ENCODE peak calls at places on chromosome 9, in ten cellular contexts. M is psoas muscle; Y is stomach; P is astrocyte of the spinal cord; W is NCI-H1092 treated with DMSO at 0.1 percent for 48 hours; V is stimulated activated CD8-positive, alpha-beta memory T cell treated with anti-CD3 and anti-CD28 coated beads, Interleukin-12 subunit alpha, Interleukin-12 subunit beta, amount 100 ng/mL, for 1 hour; R is HCT116; H is fibroblast of lung; E is sigmoid colon; Q is left lung. K is an unnamed sample.

GRCh38 chr9:121640486-121641227 is 10.8 kb upstream of the DAB2IP start:
- DNase-seq in M (no peak), Y (no peak), P (no peak), W (no peak), V (no peak), R (no peak), H (no peak), E (no peak), Q (no peak), K (no peak)

GRCh38 chr9:93302586-93303257 is 118.8 kb downstream of the WNK2 start:
- DNase-seq in M (peak; percentile 47), Y (peak; percentile 75), P (peak; percentile 30), W (peak; percentile 52), V (peak; percentile 14), R (peak; percentile 42), H (peak; percentile 42), E (peak; percentile 68), Q (peak; percentile 64), K (peak; percentile 64)

GRCh38 chr9:126939821-126940221 is 25.2 kb downstream of the RALGPS1 start:
- DNase-seq in M (no peak), Y (peak; percentile 66), P (no peak), W (no peak), V (no peak), R (no peak), H (no peak), E (no peak), Q (peak; percentile 71), K (no peak)

GRCh38 chr9:118009585-118009984 is 305.4 kb downstream of the TLR4 start:
- DNase-seq in M (no peak), Y (no peak), P (no peak), W (peak; percentile 8), V (no peak), R (no peak), H (no peak), E (no peak), Q (no peak), K (no peak)

GRCh38 chr9:123954921-123955320 is 25.0 kb upstream of the DENND1A start:
- DNase-seq in M (no peak), Y (no peak), P (no peak), W (no peak), V (no peak), R (no peak), H (no peak), E (no peak), Q (no peak), K (no peak)

GRCh38 chr9:135332979-135333748 is 146.4 kb upstream of the PPP1R26 start:
- DNase-seq in M (no peak), Y (no peak), P (no peak), W (no peak), V (no peak), R (no peak), H (no peak), E (no peak), Q (no peak), K (peak; percentile 21)

GRCh38 chr9:114229236-114229635 is 73.9 kb downstream of the COL27A1 start:
- DNase-seq in M (no peak), Y (no peak), P (no peak), W (no peak), V (no peak), R (no peak), H (no peak), E (no peak), Q (no peak), K (no peak)

GRCh38 chr9:113623851-113624485 is 160.4 kb downstream of the RGS3 start:
- DNase-seq in M (no peak), Y (no peak), P (no peak), W (no peak), V (no peak), R (no peak), H (no peak), E (no peak), Q (no peak), K (no peak)

GRCh38 chr9:126144617-126145456 is 181.8 kb upstream of the MVB12B start:
- DNase-seq in M (no peak), Y (peak; percentile 9), P (no peak), W (no peak), V (no peak), R (no peak), H (no peak), E (peak; percentile 41), Q (no peak), K (no peak)

GRCh38 chr9:77714077-77714549 is 66.0 kb upstream of the GNA14 start:
- DNase-seq in M (no peak), Y (no peak), P (peak; percentile 60), W (no peak), V (no peak), R (no peak), H (peak; percentile 63), E (no peak), Q (no peak), K (no peak)

GRCh38 chr9:80285325-80285724 is 713.6 kb downstream of the TLE4 start:
- DNase-seq in M (no peak), Y (no peak), P (peak; percentile 12), W (no peak), V (no peak), R (no peak), H (peak; percentile 21), E (no peak), Q (no peak), K (no peak)

GRCh38 chr9:33731625-33732024 is 63.7 kb upstream of the PRSS3 start:
- DNase-seq in M (no peak), Y (no peak), P (no peak), W (no peak), V (no peak), R (no peak), H (no peak), E (no peak), Q (no peak), K (no peak)

GRCh38 chr9:138117101-138117750 is 239.6 kb downstream of the CACNA1B start:
- DNase-seq in M (no peak), Y (peak; percentile 5), P (no peak), W (no peak), V (no peak), R (no peak), H (no peak), E (no peak), Q (peak; percentile 22), K (no peak)

GRCh38 chr9:114905160-114905940 is 25.0 kb downstream of the TNFSF8 start:
- DNase-seq in M (no peak), Y (no peak), P (no peak), W (no peak), V (no peak), R (no peak), H (no peak), E (no peak), Q (no peak), K (no peak)

GRCh38 chr9:136741885-136742568 is 713 bp downstream of the LCN10 start:
- DNase-seq in M (no peak), Y (no peak), P (no peak), W (no peak), V (no peak), R (no peak), H (no peak), E (no peak), Q (no peak), K (no peak)

GRCh38 chr9:108609227-108609894 is 246.4 kb downstream of the ACTL7B start:
- DNase-seq in M (no peak), Y (no peak), P (no peak), W (no peak), V (no peak), R (no peak), H (peak; percentile 17), E (no peak), Q (no peak), K (no peak)

GRCh38 chr9:129932303-129933151 is 97.3 kb downstream of the USP20 start:
- DNase-seq in M (no peak), Y (no peak), P (no peak), W (no peak), V (no peak), R (no peak), H (peak; percentile 68), E (no peak), Q (no peak), K (no peak)

K was measured in sciatic nerve.